ENCODE peak calls at places on chromosomes 11 and 22, in ten cellular contexts. Z is RPMI7951; T is mesothelial cell of epicardium; M is heart right ventricle; H is fibroblast of the aortic adventitia; R is memory B cell; E is fibroblast of lung; N is activated T-helper 1 cell treated with anti-CD3 and anti-CD28 coated beads, Interleukin-12 subunit alpha, Interleukin-12 subunit beta, Interleukin-2, Interleukin-4 antibody, amounts not matched to agents 30 ng/mL and 10 ng/mL and 1 ng/mL, durations not matched to agents 14 hours and 24 hours and 36 hours; S is H9; J is spleen. D is an unnamed sample.

GRCh38 chr22:24407884-24408283 is 19.5 kb upstream of the ADORA2A start:
- DNase-seq in Z (no peak), T (no peak), M (no peak), H (no peak), R (no peak), E (no peak), N (no peak), S (no peak), J (no peak), D (no peak)

GRCh38 chr22:43862074-43862881 is at the start of gene SULT4A1:
- DNase-seq in Z (no peak), T (no peak), M (no peak), H (peak; percentile 17), R (no peak), E (peak; percentile 36), N (no peak), S (peak; percentile 61), J (peak; percentile 52), D (no peak)

GRCh38 chr11:70281114-70281729 is 10.7 kb downstream of the PPFIA1 start:
- DNase-seq in Z (no peak), T (no peak), M (peak; percentile 57), H (peak; percentile 79), R (no peak), E (peak; percentile 76), N (no peak), S (no peak), J (no peak), D (peak; percentile 87)

GRCh38 chr11:72584293-72584921 is 89.8 kb downstream of the PDE2A start:
- DNase-seq in Z (peak; percentile 13), T (peak; percentile 51), M (peak; percentile 29), H (peak; percentile 16), R (peak; percentile 59), E (peak; percentile 13), N (peak; percentile 42), S (peak; percentile 86), J (peak; percentile 92), D (no peak)

GRCh38 chr11:107583629-107584195 is 7.2 kb upstream of the ELMOD1 start:
- DNase-seq in Z (peak; percentile 25), T (no peak), M (no peak), H (no peak), R (no peak), E (peak; percentile 39), N (no peak), S (no peak), J (no peak), D (no peak)

GRCh38 chr11:8545698-8546366 is 48.2 kb downstream of the STK33 start:
- DNase-seq in Z (no peak), T (no peak), M (no peak), H (no peak), R (no peak), E (no peak), N (no peak), S (no peak), J (no peak), D (no peak)

GRCh38 chr22:37529652-37530345 is 10.6 kb upstream of the CARD10 start:
- DNase-seq in Z (no peak), T (no peak), M (no peak), H (no peak), R (no peak), E (no peak), N (no peak), S (no peak), J (no peak), D (no peak)

GRCh38 chr11:128484172-128484571 is 103.2 kb downstream of the ETS1 start:
- DNase-seq in Z (no peak), T (no peak), M (no peak), H (no peak), R (no peak), E (no peak), N (no peak), S (no peak), J (no peak), D (no peak)

GRCh38 chr11:65898656-65899355 is 1.4 kb downstream of the FOSL1 start:
- DNase-seq in Z (no peak), T (no peak), M (no peak), H (peak; percentile 58), R (no peak), E (no peak), N (no peak), S (no peak), J (no peak), D (no peak)

GRCh38 chr22:36764060-36764459 is 11.9 kb downstream of the IFT27 start:
- DNase-seq in Z (no peak), T (no peak), M (no peak), H (no peak), R (no peak), E (no peak), N (no peak), S (peak; percentile 5), J (peak; percentile 47), D (no peak)

GRCh38 chr11:68903288-68903630 is 373 bp downstream of the MRPL21 start:
- DNase-seq in Z (no peak), T (no peak), M (no peak), H (no peak), R (no peak), E (no peak), N (no peak), S (no peak), J (peak; percentile 44), D (no peak)

GRCh38 chr11:123483465-123483864 is 53.4 kb downstream of the GRAMD1B start:
- DNase-seq in Z (no peak), T (no peak), M (no peak), H (peak; percentile 42), R (no peak), E (no peak), N (no peak), S (no peak), J (no peak), D (no peak)

GRCh38 chr11:12380565-12381325 is 3.4 kb downstream of the PARVA start:
- DNase-seq in Z (no peak), T (no peak), M (no peak), H (no peak), R (no peak), E (no peak), N (no peak), S (no peak), J (no peak), D (no peak)

GRCh38 chr11:92384807-92385206 is 160.2 kb downstream of the FAT3 start:
- DNase-seq in Z (no peak), T (no peak), M (no peak), H (peak; percentile 4), R (no peak), E (peak; percentile 14), N (no peak), S (no peak), J (no peak), D (no peak)

GRCh38 chr11:11978792-11979486 is 29.5 kb downstream of the DKK3 start:
- DNase-seq in Z (peak; percentile 87), T (no peak), M (peak; percentile 90), H (peak; percentile 84), R (no peak), E (peak; percentile 78), N (no peak), S (peak; percentile 28), J (peak; percentile 33), D (no peak)

GRCh38 chr11:45663486-45664375 is 1.7 kb downstream of the CHST1 start:
- DNase-seq in Z (peak; percentile 2), T (no peak), M (no peak), H (peak; percentile 6), R (no peak), E (no peak), N (no peak), S (no peak), J (no peak), D (no peak)

GRCh38 chr11:36041988-36042606 is 98.2 kb downstream of the LDLRAD3 start:
- DNase-seq in Z (no peak), T (no peak), M (no peak), H (peak; percentile 50), R (no peak), E (no peak), N (no peak), S (no peak), J (no peak), D (no peak)

GRCh38 chr11:1784761-1785650 is 21.3 kb upstream of the CTSD start:
- DNase-seq in Z (no peak), T (no peak), M (no peak), H (no peak), R (no peak), E (no peak), N (no peak), S (no peak), J (no peak), D (no peak)

GRCh38 chr11:110878513-110878912 is 166.3 kb upstream of the ARHGAP20 start:
- DNase-seq in Z (peak; percentile 3), T (no peak), M (no peak), H (peak; percentile 92), R (no peak), E (peak; percentile 90), N (no peak), S (no peak), J (no peak), D (peak; percentile 61)

GRCh38 chr11:19913236-19913892 is 200.7 kb downstream of the NAV2 start:
- DNase-seq in Z (no peak), T (no peak), M (no peak), H (peak; percentile 62), R (no peak), E (no peak), N (no peak), S (no peak), J (no peak), D (no peak)

GRCh38 chr11:103317118-103317517 is 207.9 kb downstream of the DYNC2H1 start:
- DNase-seq in Z (no peak), T (no peak), M (no peak), H (no peak), R (no peak), E (peak; percentile 34), N (no peak), S (no peak), J (no peak), D (no peak)

GRCh38 chr11:126701555-126701897 is 299.0 kb downstream of the KIRREL3 start:
- DNase-seq in Z (no peak), T (no peak), M (no peak), H (no peak), R (no peak), E (no peak), N (no peak), S (no peak), J (no peak), D (no peak)

GRCh38 chr11:48900131-48900800 is 83.4 kb downstream of the TRIM51G start:
- DNase-seq in Z (no peak), T (no peak), M (no peak), H (no peak), R (no peak), E (no peak), N (no peak), S (peak; percentile 13), J (peak; percentile 66), D (no peak)

GRCh38 chr11:104163100-104164027 is 583 bp downstream of the PDGFD start:
- DNase-seq in Z (no peak), T (peak; percentile 44), M (peak; percentile 22), H (peak; percentile 55), R (no peak), E (peak; percentile 44), N (no peak), S (peak; percentile 66), J (peak; percentile 56), D (no peak)

GRCh38 chr22:17492247-17492646 is 71.1 kb upstream of the SLC25A18 start:
- DNase-seq in Z (no peak), T (no peak), M (no peak), H (no peak), R (no peak), E (no peak), N (no peak), S (no peak), J (no peak), D (no peak)

GRCh38 chr11:64000740-64001514 is 14.7 kb downstream of the OTUB1 start:
- DNase-seq in Z (no peak), T (no peak), M (no peak), H (no peak), R (no peak), E (no peak), N (no peak), S (no peak), J (no peak), D (no peak)

GRCh38 chr11:67545280-67545679 is 22.0 kb upstream of the CABP2 start:
- DNase-seq in Z (no peak), T (no peak), M (peak; percentile 68), H (no peak), R (no peak), E (no peak), N (no peak), S (peak; percentile 79), J (no peak), D (no peak)

GRCh38 chr11:65223031-65223430 is 38.7 kb upstream of the POLA2 start:
- DNase-seq in Z (no peak), T (no peak), M (no peak), H (no peak), R (no peak), E (no peak), N (no peak), S (no peak), J (no peak), D (no peak)

D was measured in stromal cell of bone marrow.